ENCODE peak calls at places on chromosomes 5 and 9, in seven cellular contexts. One of them, this sample, is unnamed.
A peak's percentile ranks its signal among the peaks of the same experiment; 100 is the strongest.

GRCh38 chr5:133220851-133221674 is 169.2 kb downstream of the HSPA4 start:
- DNase-seq in H1: no peak
- DNase-seq in pancreas: no peak
- DNase-seq in right lobe of liver: no peak
- DNase-seq in CD8-positive, alpha-beta T cell: no peak
- DNase-seq in body of pancreas: no peak
- DNase-seq in heart left ventricle: no peak
- DNase-seq in this sample: no peak

GRCh38 chr5:159041754-159042153 is 58.0 kb downstream of the EBF1 start:
- DNase-seq in body of pancreas: no peak
- DNase-seq in right lobe of liver: no peak
- DNase-seq in pancreas: no peak
- DNase-seq in H1: no peak
- DNase-seq in CD8-positive, alpha-beta T cell: no peak
- DNase-seq in heart left ventricle: no peak
- DNase-seq in this sample: no peak

GRCh38 chr9:133050781-133051180 is 11.0 kb upstream of the CEL start:
- DNase-seq in H1: no peak
- DNase-seq in heart left ventricle: no peak
- DNase-seq in pancreas: peak; percentile 91
- DNase-seq in body of pancreas: peak; percentile 92
- DNase-seq in right lobe of liver: no peak
- DNase-seq in CD8-positive, alpha-beta T cell: no peak
- DNase-seq in this sample: no peak

GRCh38 chr5:8944005-8944404 is 601.9 kb downstream of the SEMA5A start:
- DNase-seq in heart left ventricle: no peak
- DNase-seq in pancreas: no peak
- DNase-seq in body of pancreas: no peak
- DNase-seq in H1: no peak
- DNase-seq in right lobe of liver: no peak
- DNase-seq in CD8-positive, alpha-beta T cell: no peak
- DNase-seq in this sample: no peak

GRCh38 chr5:146060221-146060585 is 45.2 kb downstream of the PLAC8L1 start:
- DNase-seq in H1: no peak
- DNase-seq in right lobe of liver: no peak
- DNase-seq in heart left ventricle: no peak
- DNase-seq in CD8-positive, alpha-beta T cell: no peak
- DNase-seq in pancreas: no peak
- DNase-seq in body of pancreas: no peak
- DNase-seq in this sample: no peak

GRCh38 chr5:96997265-96997859 is 61.5 kb downstream of the LNPEP start:
- DNase-seq in body of pancreas: no peak
- DNase-seq in H1: no peak
- DNase-seq in CD8-positive, alpha-beta T cell: peak; percentile 20
- DNase-seq in heart left ventricle: no peak
- DNase-seq in right lobe of liver: no peak
- DNase-seq in pancreas: no peak
- DNase-seq in this sample: peak; percentile 24

GRCh38 chr5:133963493-133964128 is 4.8 kb downstream of the C5orf15 start:
- DNase-seq in CD8-positive, alpha-beta T cell: no peak
- DNase-seq in body of pancreas: no peak
- DNase-seq in H1: peak; percentile 7
- DNase-seq in heart left ventricle: no peak
- DNase-seq in right lobe of liver: no peak
- DNase-seq in pancreas: no peak
- DNase-seq in this sample: no peak

GRCh38 chr9:97766092-97766491 is 69.0 kb upstream of the XPA start:
- DNase-seq in H1: no peak
- DNase-seq in pancreas: no peak
- DNase-seq in CD8-positive, alpha-beta T cell: no peak
- DNase-seq in body of pancreas: no peak
- DNase-seq in right lobe of liver: no peak
- DNase-seq in heart left ventricle: no peak
- DNase-seq in this sample: no peak

GRCh38 chr9:87831159-87831558 is 51.5 kb upstream of the SPATA31E1 start:
- DNase-seq in heart left ventricle: no peak
- DNase-seq in H1: no peak
- DNase-seq in CD8-positive, alpha-beta T cell: no peak
- DNase-seq in pancreas: no peak
- DNase-seq in right lobe of liver: no peak
- DNase-seq in body of pancreas: no peak
- DNase-seq in this sample: no peak

GRCh38 chr9:134025606-134026541 is 593 bp downstream of the BRD3OS start:
- DNase-seq in body of pancreas: peak; percentile 40
- DNase-seq in pancreas: peak; percentile 66
- DNase-seq in H1: peak; percentile 77
- DNase-seq in heart left ventricle: no peak
- DNase-seq in right lobe of liver: no peak
- DNase-seq in CD8-positive, alpha-beta T cell: peak; percentile 51
- DNase-seq in this sample: peak; percentile 36

GRCh38 chr5:115601709-115602584 is at the start of gene TICAM2:
- DNase-seq in pancreas: peak; percentile 66
- DNase-seq in H1: peak; percentile 80
- DNase-seq in CD8-positive, alpha-beta T cell: peak; percentile 66
- DNase-seq in right lobe of liver: peak; percentile 81
- DNase-seq in body of pancreas: peak; percentile 57
- DNase-seq in heart left ventricle: peak; percentile 73
- DNase-seq in this sample: peak; percentile 73

DNA sequence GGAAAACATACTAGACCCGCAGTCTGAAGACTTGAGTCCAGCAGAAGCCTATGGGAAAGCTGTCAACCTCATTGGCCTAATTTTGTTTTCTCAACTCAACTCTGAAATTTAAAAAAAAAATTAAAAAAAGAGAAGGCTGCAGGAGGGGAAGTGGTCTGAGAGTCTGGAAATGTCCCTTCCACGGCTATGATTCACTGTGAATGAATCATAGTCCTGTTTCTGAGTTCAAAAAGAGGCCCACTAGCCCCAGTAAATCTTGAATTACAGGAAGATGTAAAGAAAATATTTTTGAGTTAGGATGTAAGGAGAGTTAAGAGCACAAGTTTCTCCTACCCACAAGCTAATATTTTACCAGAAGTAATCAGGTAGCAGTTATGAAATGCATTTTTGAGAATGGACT is 565.5 kb upstream of the DMAC1 start:
- DNase-seq in pancreas: no peak
- DNase-seq in body of pancreas: no peak
- DNase-seq in right lobe of liver: no peak
- DNase-seq in CD8-positive, alpha-beta T cell: no peak
- DNase-seq in heart left ventricle: no peak
- DNase-seq in H1: no peak
- DNase-seq in this sample: no peak
- H3K36me3 ChIP-seq in pancreas: no peaks in the 10 kb centered on the region
- H3K36me3 ChIP-seq in body of pancreas: no peaks in the 10 kb centered on the region
- H3K36me3 ChIP-seq in right lobe of liver: no peaks in the 10 kb centered on the region
- H3K36me3 ChIP-seq in CD8-positive, alpha-beta T cell: no peaks in the 10 kb centered on the region
- H3K36me3 ChIP-seq in heart left ventricle: no peaks in the 10 kb centered on the region
- H3K36me3 ChIP-seq in H1: no peaks in the 10 kb centered on the region
- H3K36me3 ChIP-seq in this sample: no peaks in the 10 kb centered on the region

DNA sequence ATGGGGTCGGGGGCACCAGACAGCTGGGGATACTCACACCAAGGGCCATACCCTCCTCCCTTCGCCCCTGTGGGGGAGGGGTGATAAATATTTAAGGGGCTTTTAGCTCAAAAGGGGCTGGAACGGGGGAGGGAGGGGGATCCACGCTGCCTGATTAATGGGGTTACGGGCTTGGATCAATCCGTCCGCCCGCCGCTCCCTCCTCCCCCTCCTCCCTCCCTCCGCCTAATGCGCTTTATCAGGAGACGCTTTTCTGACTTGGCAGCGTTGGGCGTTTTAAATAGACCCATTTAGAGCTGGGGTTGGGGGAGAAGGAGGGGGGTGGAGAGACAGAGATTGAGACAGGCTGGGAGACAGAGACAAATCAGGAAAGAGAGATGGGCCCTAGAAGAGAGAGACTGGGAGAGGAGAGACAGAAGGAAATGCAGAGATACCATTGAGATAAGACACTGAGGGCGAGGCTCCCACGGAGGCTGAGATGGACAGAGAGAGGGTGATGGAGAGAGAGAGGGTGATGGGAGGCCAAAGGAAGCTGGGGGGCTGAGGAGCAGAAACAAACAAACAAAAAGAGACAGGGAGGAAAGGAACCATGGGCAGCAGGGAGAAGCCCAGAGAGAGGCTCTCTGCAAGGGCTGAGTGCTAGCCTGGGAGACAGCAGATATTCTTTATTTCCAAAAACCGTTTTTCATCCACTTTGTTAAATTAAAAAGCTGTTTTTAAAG is 10.3 kb downstream of the CNTFR start:
- DNase-seq in H1: no peak
- DNase-seq in CD8-positive, alpha-beta T cell: no peak
- DNase-seq in pancreas: no peak
- DNase-seq in right lobe of liver: no peak
- DNase-seq in heart left ventricle: no peak
- DNase-seq in body of pancreas: no peak
- DNase-seq in this sample: no peak
- H3K4me3 ChIP-seq in H1: peak overlapping the region; percentile 55
- H3K4me3 ChIP-seq in CD8-positive, alpha-beta T cell: no peak overlapping the region
- H3K4me3 ChIP-seq in pancreas: no peak overlapping the region
- H3K4me3 ChIP-seq in right lobe of liver: no peak overlapping the region
- H3K4me3 ChIP-seq in heart left ventricle: no peak overlapping the region
- H3K4me3 ChIP-seq in body of pancreas: no peak overlapping the region
- H3K4me3 ChIP-seq in this sample: no peak overlapping the region

DNA sequence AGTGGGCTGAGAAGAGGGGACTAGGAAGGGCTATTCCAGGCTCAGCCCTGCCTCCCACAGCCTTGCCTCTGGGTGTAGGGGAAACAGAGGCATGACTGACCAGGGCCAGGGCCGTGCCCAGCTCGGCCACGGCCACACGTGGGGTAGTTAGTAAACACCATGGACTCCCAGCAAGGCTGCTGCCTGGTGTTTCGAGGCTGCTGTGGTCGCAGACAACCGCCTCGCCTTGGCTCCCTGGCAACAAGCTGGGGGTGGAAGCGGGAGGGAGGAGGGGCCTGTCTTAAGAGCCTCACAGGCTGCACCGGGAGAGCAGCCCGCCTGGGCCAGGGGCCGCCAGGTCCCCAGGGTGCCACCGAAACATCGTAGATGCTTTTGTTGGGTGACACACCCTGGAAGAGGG is 90.2 kb upstream of the CACNA1B start:
- DNase-seq in body of pancreas: no peak
- DNase-seq in heart left ventricle: no peak
- DNase-seq in pancreas: no peak
- DNase-seq in right lobe of liver: no peak
- DNase-seq in CD8-positive, alpha-beta T cell: no peak
- DNase-seq in H1: no peak
- DNase-seq in this sample: no peak
- H3K36me3 ChIP-seq in body of pancreas: peaks cover 9% of the 10 kb centered on the region
- H3K36me3 ChIP-seq in heart left ventricle: peaks cover 80% of the 10 kb centered on the region
- H3K36me3 ChIP-seq in pancreas: peaks cover 23% of the 10 kb centered on the region
- H3K36me3 ChIP-seq in right lobe of liver: peaks cover 13% of the 10 kb centered on the region
- H3K36me3 ChIP-seq in CD8-positive, alpha-beta T cell: peaks cover 54% of the 10 kb centered on the region
- H3K36me3 ChIP-seq in H1: peaks cover 5% of the 10 kb centered on the region
- H3K36me3 ChIP-seq in this sample: peaks cover 55% of the 10 kb centered on the region

DNA sequence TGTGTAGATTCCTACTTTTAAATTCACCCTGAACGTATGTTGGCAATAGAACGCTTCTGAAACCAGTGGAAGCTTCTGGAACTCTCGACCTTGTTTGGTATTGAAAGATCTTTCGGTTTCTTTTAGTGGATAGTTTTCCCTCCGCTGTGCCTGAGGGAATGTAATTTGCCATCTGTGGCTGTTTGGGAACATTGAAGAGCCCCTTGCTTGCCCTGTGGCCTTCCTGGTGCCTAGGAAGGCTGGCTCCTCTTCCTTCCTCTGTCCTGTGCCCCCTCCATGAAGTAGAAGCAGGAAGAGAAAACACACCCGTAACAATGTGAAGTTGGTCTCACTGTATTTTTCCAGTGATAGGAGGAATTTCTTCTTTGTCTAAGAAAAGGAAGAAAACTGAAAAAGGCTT is 274.3 kb downstream of the AOPEP start:
- DNase-seq in pancreas: no peak
- DNase-seq in body of pancreas: no peak
- DNase-seq in H1: no peak
- DNase-seq in heart left ventricle: no peak
- DNase-seq in CD8-positive, alpha-beta T cell: no peak
- DNase-seq in right lobe of liver: no peak
- DNase-seq in this sample: no peak
- H3K4me3 ChIP-seq in pancreas: no peak overlapping the region
- H3K4me3 ChIP-seq in body of pancreas: no peak overlapping the region
- H3K4me3 ChIP-seq in H1: no peak overlapping the region
- H3K4me3 ChIP-seq in heart left ventricle: peak overlapping the region; percentile 51
- H3K4me3 ChIP-seq in CD8-positive, alpha-beta T cell: no peak overlapping the region
- H3K4me3 ChIP-seq in right lobe of liver: peak overlapping the region; percentile 14
- H3K4me3 ChIP-seq in this sample: no peak overlapping the region

DNA sequence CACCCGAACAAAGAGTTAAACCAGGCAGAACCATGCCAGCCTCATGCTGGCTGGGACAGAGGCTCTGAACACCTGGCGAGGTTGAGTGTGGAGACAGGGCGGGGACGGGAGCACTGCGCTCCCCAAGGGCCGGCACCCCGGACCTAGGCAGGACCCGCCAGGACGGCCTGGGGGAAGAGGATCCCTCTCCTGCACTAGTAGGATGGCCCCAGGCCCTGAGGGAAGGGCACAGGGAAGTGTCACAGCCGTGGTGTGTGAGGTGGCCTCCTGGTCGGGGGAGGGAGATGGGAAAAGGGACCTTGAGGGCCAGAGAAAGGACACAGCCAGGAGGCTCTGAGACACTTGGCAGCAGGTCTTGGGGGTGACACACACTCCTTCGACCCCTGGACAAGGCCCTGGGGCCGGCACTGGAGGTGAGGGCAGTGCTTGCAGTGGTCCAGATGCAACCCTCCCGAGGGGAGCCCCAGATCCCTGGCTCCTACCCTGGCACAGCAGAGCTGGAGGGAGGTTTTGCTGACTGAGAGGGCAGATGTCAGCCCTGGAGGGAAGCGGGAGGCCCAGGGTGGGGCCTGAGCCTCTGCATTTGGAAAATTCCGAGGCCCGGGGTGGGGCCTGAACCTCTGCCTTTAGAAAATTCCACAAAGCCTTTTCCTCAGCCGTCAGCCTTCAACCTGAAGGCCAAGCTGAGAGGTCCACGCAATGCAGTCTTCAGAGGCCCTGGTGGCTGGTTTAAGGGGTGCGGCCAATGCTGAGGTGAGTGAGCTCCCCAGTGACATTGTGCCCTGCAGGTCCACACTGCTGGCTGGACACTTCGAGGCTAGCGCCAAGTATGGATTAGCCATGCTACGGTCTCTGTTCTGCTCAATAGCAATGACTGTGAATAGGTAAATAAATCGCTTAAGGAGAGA is 24.8 kb upstream of the TERT start:
- DNase-seq in body of pancreas: no peak
- DNase-seq in right lobe of liver: peak; percentile 42
- DNase-seq in CD8-positive, alpha-beta T cell: no peak
- DNase-seq in H1: no peak
- DNase-seq in pancreas: no peak
- DNase-seq in heart left ventricle: no peak
- DNase-seq in this sample: no peak
- H3K36me3 ChIP-seq in body of pancreas: peaks cover 44% of the 10 kb centered on the region
- H3K36me3 ChIP-seq in right lobe of liver: peaks cover 62% of the 10 kb centered on the region
- H3K36me3 ChIP-seq in CD8-positive, alpha-beta T cell: peaks cover 28% of the 10 kb centered on the region
- H3K36me3 ChIP-seq in H1: peaks cover 15% of the 10 kb centered on the region
- H3K36me3 ChIP-seq in pancreas: peaks cover 53% of the 10 kb centered on the region
- H3K36me3 ChIP-seq in heart left ventricle: peaks cover 75% of the 10 kb centered on the region
- H3K36me3 ChIP-seq in this sample: peaks cover 47% of the 10 kb centered on the region

GRCh38 chr9:127925959-127926949 is 4.3 kb downstream of the PIP5KL1 start:
- DNase-seq in H1: no peak
- DNase-seq in CD8-positive, alpha-beta T cell: peak; percentile 15
- DNase-seq in body of pancreas: no peak
- DNase-seq in heart left ventricle: no peak
- DNase-seq in right lobe of liver: no peak
- DNase-seq in pancreas: no peak
- DNase-seq in this sample: no peak
- H3K4me3 ChIP-seq in H1: peak overlapping the region; percentile 76
- H3K4me3 ChIP-seq in CD8-positive, alpha-beta T cell: peak overlapping the region; percentile 65
- H3K4me3 ChIP-seq in body of pancreas: no peak overlapping the region
- H3K4me3 ChIP-seq in heart left ventricle: no peak overlapping the region
- H3K4me3 ChIP-seq in right lobe of liver: no peak overlapping the region
- H3K4me3 ChIP-seq in pancreas: no peak overlapping the region
- H3K4me3 ChIP-seq in this sample: no peak overlapping the region

This sample was measured in CD4-positive, alpha-beta memory T cell.